ENCODE peak calls at places on chromosomes 2 and 18, in six cellular contexts. M, L, F, E, U and Z are unnamed samples.

GRCh38 chr2:63834401-63834800 is 7.3 kb upstream of the UGP2 start:
- DNase-seq in M (no peak), L (no peak), F (no peak), E (no peak), U (no peak), Z (no peak)

GRCh38 chr2:96681540-96681939 is 39.0 kb downstream of the FER1L5 start:
- DNase-seq in M (peak), L (no peak), F (no peak), E (no peak), U (no peak), Z (no peak)

GRCh38 chr2:69196327-69197117 is 183.5 kb downstream of the ANTXR1 start:
- DNase-seq in M (peak), L (no peak), F (no peak), E (peak), U (no peak), Z (no peak)

GRCh38 chr2:168118733-168119518 is 128.5 kb downstream of the STK39 start:
- DNase-seq in M (peak), L (peak), F (peak), E (peak), U (peak), Z (no peak)

GRCh38 chr2:27149575-27150405 is 986 bp downstream of the TCF23 start:
- DNase-seq in M (no peak), L (no peak), F (no peak), E (no peak), U (no peak), Z (no peak)

GRCh38 chr18:13137041-13137938 is 81.3 kb upstream of the LDLRAD4 start:
- DNase-seq in M (peak), L (no peak), F (peak), E (peak), U (no peak), Z (peak)

GRCh38 chr2:81976998-81977397 is 1672.4 kb upstream of the LRRTM1 start:
- DNase-seq in M (no peak), L (no peak), F (no peak), E (no peak), U (no peak), Z (no peak)

GRCh38 chr2:69490486-69490885 is 53.3 kb upstream of the NFU1 start:
- DNase-seq in M (no peak), L (no peak), F (peak), E (no peak), U (no peak), Z (no peak)

GRCh38 chr2:232310189-232310588 is 68.4 kb upstream of the ALPP start:
- DNase-seq in M (no peak), L (no peak), F (no peak), E (no peak), U (no peak), Z (no peak)

GRCh38 chr2:68813596-68813995 is 57.6 kb downstream of the BMP10 start:
- DNase-seq in M (no peak), L (no peak), F (no peak), E (no peak), U (peak), Z (no peak)

GRCh38 chr2:171279983-171280790 is 119.5 kb upstream of the TLK1 start:
- DNase-seq in M (no peak), L (no peak), F (no peak), E (no peak), U (no peak), Z (no peak)

GRCh38 chr2:184596819-184597411 is 1.4 kb upstream of the ZNF804A start:
- DNase-seq in M (peak), L (no peak), F (no peak), E (peak), U (peak), Z (no peak)

GRCh38 chr2:31239842-31240198 is 5.9 kb downstream of the EHD3 start:
- DNase-seq in M (no peak), L (no peak), F (no peak), E (peak), U (peak), Z (no peak)

GRCh38 chr2:15773846-15774245 is 166.5 kb upstream of the MYCN start:
- DNase-seq in M (no peak), L (no peak), F (no peak), E (no peak), U (no peak), Z (no peak)

GRCh38 chr2:184312970-184313369 is 285.4 kb upstream of the ZNF804A start:
- DNase-seq in M (no peak), L (no peak), F (no peak), E (no peak), U (no peak), Z (no peak)

GRCh38 chr2:20211420-20211819 is 13.5 kb downstream of the SDC1 start:
- DNase-seq in M (no peak), L (no peak), F (no peak), E (no peak), U (no peak), Z (no peak)

GRCh38 chr2:71830497-71831207 is 317.0 kb downstream of the CYP26B1 start:
- DNase-seq in M (no peak), L (no peak), F (no peak), E (no peak), U (no peak), Z (no peak)

GRCh38 chr2:5666798-5667197 is 25.4 kb upstream of the SOX11 start:
- DNase-seq in M (no peak), L (no peak), F (no peak), E (peak), U (no peak), Z (no peak)

GRCh38 chr2:51350100-51350499 is 318.2 kb upstream of the NRXN1 start:
- DNase-seq in M (no peak), L (no peak), F (no peak), E (peak), U (no peak), Z (no peak)

GRCh38 chr2:212611026-212611425 is 72.4 kb upstream of the ERBB4 start:
- DNase-seq in M (no peak), L (no peak), F (no peak), E (no peak), U (no peak), Z (no peak)

GRCh38 chr2:15560404-15560987 is 638 bp downstream of the NBAS start:
- DNase-seq in M (peak), L (peak), F (peak), E (peak), U (peak), Z (no peak)

GRCh38 chr18:32351014-32351413 is 119.7 kb downstream of the GAREM1 start:
- DNase-seq in M (peak), L (no peak), F (no peak), E (peak), U (no peak), Z (no peak)

GRCh38 chr2:223096571-223096970 is 44.6 kb downstream of the KCNE4 start:
- DNase-seq in M (no peak), L (no peak), F (no peak), E (peak), U (peak), Z (no peak)

GRCh38 chr2:218831378-218831990 is at the start of gene PRKAG3:
- DNase-seq in M (no peak), L (no peak), F (no peak), E (no peak), U (no peak), Z (no peak)

GRCh38 chr2:101036562-101036961 is 34.5 kb downstream of the RPL31 start:
- DNase-seq in M (peak), L (no peak), F (peak), E (peak), U (peak), Z (no peak)

GRCh38 chr2:119476301-119477117 is 44.9 kb downstream of the TMEM37 start:
- DNase-seq in M (peak), L (peak), F (peak), E (peak), U (peak), Z (peak)

GRCh38 chr2:219661955-219662395 is 34.5 kb downstream of the SLC4A3 start:
- DNase-seq in M (peak), L (no peak), F (peak), E (peak), U (no peak), Z (no peak)

GRCh38 chr2:233049194-233049761 is 10.9 kb upstream of the INPP5D start:
- DNase-seq in M (peak), L (no peak), F (no peak), E (no peak), U (no peak), Z (no peak)

GRCh38 chr2:38600242-38600891 is 2.4 kb downstream of the HNRNPLL start:
- DNase-seq in M (peak), L (no peak), F (no peak), E (no peak), U (peak), Z (no peak)

GRCh38 chr2:190723397-190724090 is 74.7 kb downstream of the NAB1 start:
- DNase-seq in M (no peak), L (no peak), F (no peak), E (no peak), U (no peak), Z (no peak)

GRCh38 chr2:38261569-38262513 is 115.2 kb downstream of the ATL2 start:
- DNase-seq in M (no peak), L (no peak), F (peak), E (no peak), U (no peak), Z (no peak)

GRCh38 chr18:34223164-34223892 is 1.4 kb downstream of the NOL4 start:
- DNase-seq in M (peak), L (no peak), F (peak), E (peak), U (peak), Z (no peak)

GRCh38 chr18:49944681-49945080 is 131.3 kb upstream of the ACAA2 start:
- DNase-seq in M (peak), L (no peak), F (peak), E (peak), U (no peak), Z (no peak)

GRCh38 chr2:151730242-151730975 is 3.9 kb downstream of the NEB start:
- DNase-seq in M (peak), L (no peak), F (peak), E (peak), U (no peak), Z (no peak)

GRCh38 chr2:240647503-240648154 is 22.3 kb downstream of the GPR35 start:
- DNase-seq in M (no peak), L (no peak), F (no peak), E (no peak), U (no peak), Z (no peak)

GRCh38 chr2:27737676-27738348 is 33.7 kb upstream of the MRPL33 start:
- DNase-seq in M (peak), L (peak), F (no peak), E (peak), U (no peak), Z (no peak)

GRCh38 chr2:40758778-40759177 is 306.9 kb upstream of the SLC8A1 start:
- DNase-seq in M (no peak), L (no peak), F (peak), E (no peak), U (no peak), Z (no peak)

GRCh38 chr18:26510337-26510736 is 38.0 kb downstream of the KCTD1 start:
- DNase-seq in M (no peak), L (no peak), F (no peak), E (no peak), U (no peak), Z (no peak)

GRCh38 chr18:46366977-46367376 is 262.8 kb downstream of the HAUS1 start:
- DNase-seq in M (no peak), L (no peak), F (no peak), E (no peak), U (no peak), Z (no peak)

GRCh38 chr18:46370898-46371297 is 266.7 kb downstream of the HAUS1 start:
- DNase-seq in M (no peak), L (no peak), F (no peak), E (no peak), U (no peak), Z (no peak)

GRCh38 chr18:46372670-46373069 is 268.5 kb downstream of the HAUS1 start:
- DNase-seq in M (no peak), L (no peak), F (no peak), E (no peak), U (no peak), Z (no peak)

GRCh38 chr18:46366211-46366610 is 262.0 kb downstream of the HAUS1 start:
- DNase-seq in M (no peak), L (no peak), F (no peak), E (no peak), U (no peak), Z (no peak)

DNA sequence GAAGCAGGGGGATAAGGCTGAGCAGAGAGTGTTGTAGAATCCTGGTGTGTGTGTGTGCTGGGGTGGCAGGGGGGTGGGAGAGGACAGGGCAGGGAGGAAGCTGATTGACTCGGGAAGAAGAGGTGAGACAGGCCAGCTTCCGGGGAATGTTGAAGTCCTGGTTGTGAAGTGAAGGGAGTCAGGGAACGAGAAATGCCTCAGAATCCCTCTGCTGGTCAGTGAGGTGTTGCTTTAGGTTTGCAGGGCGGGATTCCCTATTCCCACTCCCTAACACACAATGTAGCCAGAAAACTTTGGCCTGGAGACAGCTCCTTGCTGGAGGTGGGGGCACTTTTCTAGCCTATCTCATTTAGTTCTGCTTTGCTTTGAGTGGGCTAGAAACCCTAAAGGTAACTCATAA is 265.1 kb downstream of the HAUS1 start:
- DNase-seq in M (no peak), L (no peak), F (no peak), E (no peak), U (no peak), Z (no peak)
- TF ChIP-seq CTCF in M (no peak), L (no peak), F (no peak), E (no peak), U (no peak), Z (no peak)

DNA sequence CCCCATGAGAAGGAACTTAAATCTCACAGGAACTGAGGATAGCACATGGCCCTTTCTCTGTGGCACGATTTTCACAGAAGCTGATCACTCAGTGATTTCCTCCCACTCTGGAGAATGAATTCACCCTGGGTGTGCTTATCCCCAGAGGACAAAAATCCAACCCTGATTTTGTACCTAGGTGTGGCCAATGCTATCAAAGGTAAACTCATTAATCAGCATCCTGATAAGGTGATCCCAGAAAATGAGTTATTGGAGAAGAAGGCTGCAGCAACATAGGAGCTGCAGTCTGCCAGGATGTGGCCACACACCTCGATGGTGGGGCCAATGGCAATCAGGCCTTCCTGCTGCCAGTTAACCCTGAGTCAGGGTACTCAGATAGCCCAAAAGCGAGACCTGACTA is 8.2 kb upstream of the SULT1C2 start:
- DNase-seq in M (no peak), L (no peak), F (no peak), E (no peak), U (no peak), Z (no peak)
- TF ChIP-seq CTCF in M (no peak), L (no peak), F (no peak), E (no peak), U (no peak), Z (no peak)

DNA sequence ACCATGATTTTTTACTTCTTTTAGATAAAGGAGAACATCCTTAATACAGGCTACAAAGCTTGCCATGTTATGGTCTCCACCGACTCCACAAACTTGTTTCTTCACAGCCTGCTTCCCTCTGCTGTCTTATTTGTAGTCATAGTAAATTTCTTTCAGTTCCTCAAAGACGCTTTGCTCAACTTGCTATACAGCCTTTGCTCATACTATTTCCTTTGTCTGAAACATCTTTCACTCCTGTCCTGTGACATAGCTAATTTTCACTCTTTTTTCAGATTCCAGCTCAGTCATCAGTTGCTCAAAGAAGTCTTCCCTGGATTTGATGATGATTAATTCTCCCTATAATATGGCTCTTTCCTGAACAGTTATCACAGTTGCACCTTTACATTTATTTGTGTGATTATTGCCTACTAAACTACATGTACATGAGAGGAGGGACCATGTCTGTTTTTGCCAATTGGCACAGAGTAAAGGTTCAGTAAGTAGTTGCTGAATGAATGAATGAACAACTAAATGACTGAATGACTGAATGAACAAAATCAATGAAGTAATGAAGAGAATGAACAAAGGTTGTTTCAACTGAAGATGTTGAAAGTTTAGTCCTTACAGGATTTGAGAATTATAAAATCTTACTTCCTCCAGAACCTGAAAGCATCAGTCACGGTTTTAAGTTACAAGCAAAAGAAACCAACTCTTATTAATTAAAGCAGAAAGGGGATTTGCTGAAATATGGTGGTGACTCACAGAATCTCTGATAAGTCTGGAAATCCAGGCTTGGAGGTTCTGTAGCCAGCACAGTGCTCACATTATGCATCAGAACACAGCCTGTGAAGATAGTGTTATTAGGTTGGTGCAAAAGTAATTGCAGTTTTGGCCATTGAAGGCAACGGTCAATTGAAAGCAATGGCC is 186.4 kb upstream of the FAM98A start:
- DNase-seq in M (no peak), L (no peak), F (peak), E (peak), U (peak), Z (no peak)
- TF ChIP-seq CTCF in M (no peak), L (no peak), F (no peak), E (no peak), U (no peak), Z (no peak)

DNA sequence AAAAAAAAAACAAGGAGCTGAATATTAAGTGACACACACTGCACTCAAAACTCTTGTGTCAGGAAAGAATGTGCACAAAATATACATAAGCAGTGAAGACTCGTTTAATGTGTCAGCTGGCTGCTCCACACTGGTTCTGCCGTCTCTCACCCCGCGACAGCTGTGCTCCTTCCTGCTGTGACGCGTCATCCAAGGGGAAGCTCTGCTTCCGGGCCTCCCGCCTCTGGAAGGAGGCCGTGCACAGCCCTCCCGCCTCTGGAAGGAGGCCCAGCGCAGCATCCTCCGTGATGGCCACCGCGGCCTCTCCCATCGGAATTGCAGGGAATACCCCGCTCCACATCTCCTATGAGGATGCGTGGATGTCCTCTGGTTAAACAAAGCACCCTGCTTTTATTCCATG is 151.0 kb downstream of the HDAC4 start:
- DNase-seq in M (no peak), L (peak), F (no peak), E (peak), U (peak), Z (no peak)
- TF ChIP-seq CTCF in M (no peak), L (no peak), F (no peak), E (no peak), U (no peak), Z (no peak)

DNA sequence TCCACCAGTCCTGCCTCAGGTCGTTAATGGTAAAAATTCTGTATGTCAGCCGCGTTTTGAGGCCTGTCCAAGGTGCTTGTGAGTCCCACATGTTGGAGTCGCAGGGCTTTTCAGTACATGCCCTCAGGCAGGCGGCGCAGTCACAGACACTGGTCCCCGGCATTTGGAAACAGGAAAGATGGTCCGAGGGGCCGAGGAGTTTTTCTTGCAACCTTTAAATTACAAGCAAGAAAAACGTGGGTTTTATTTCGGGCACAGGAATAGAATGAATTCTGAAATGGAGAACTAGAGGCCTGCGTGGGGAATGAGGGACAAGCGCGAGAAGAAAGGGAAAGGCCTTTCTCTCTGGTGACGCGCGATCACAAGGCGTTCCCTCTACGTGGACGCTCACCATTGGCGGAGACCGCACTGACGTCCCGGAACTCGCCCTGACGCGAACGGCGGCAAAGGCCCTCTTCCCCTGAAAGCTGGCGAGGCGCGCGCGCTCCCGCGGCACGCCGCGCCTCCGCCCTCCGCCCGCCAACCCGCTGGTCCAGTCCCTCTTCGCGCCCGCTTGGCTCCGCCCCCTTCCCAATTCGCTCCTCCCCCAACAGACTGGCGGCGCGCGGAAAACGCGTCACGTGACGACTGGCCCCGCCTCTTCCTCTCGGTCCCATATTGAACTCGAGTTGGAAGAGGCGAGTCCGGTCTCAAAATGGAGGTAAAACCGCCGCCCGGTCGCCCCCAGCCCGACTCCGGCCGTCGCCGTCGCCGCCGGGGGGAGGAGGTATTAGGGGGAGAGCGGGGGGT is at the start of gene HNRNPA3:
- DNase-seq in M (peak), L (peak), F (peak), E (peak), U (peak), Z (peak)
- TF ChIP-seq CTCF in M (no peak), L (no peak), F (no peak), E (no peak), U (peak), Z (no peak)

DNA sequence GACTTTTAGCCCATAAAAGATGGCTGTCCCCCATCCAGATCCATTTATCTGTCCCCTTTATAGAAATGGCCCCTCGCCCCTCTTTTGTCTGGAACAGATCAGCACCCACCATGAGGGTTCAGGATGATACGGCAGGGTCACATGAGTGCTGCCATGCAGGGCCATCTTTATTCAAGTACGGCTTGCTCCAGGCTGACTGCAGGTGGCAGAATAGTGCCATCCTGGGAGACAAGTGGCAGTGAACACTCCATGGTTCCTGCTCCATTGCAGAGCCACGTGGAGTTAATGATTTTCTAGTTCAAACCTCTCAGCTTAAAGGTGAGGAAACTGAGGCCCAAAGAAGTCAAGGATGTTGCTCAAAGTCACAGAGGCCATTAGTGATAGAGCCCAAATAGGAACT is 180.6 kb downstream of the CLIP4 start:
- DNase-seq in M (peak), L (no peak), F (peak), E (no peak), U (peak), Z (no peak)
- TF ChIP-seq CTCF in M (peak), L (no peak), F (peak), E (peak), U (peak), Z (no peak)

GRCh38 chr18:48540329-48541025 is 1.6 kb downstream of the CTIF start:
- DNase-seq in M (peak), L (peak), F (peak), E (peak), U (peak), Z (peak)
- TF ChIP-seq CTCF in M (no peak), L (no peak), F (no peak), E (no peak), U (no peak), Z (no peak)